ENCODE peak calls at places on chromosomes 13 and 19, in five cellular contexts. J is D341Med; F is activated naive CD4-positive, alpha-beta T cell treated with anti-CD3 and anti-CD28 coated beads for 36 hours; O is adrenal gland; L is fibroblast of mammary gland. I is an unnamed sample.

GRCh38 chr13:50915562-50915961 is 6.0 kb downstream of the RNASEH2B start:
- DNase-seq in F (peak), O (no peak), J (no peak), L (no peak), I (no peak)

GRCh38 chr13:32022292-32022691 is 9.3 kb upstream of the FRY start:
- DNase-seq in O (no peak), F (no peak), L (peak), J (no peak), I (no peak)

GRCh38 chr13:26707122-26708006 is 53.2 kb downstream of the GPR12 start:
- DNase-seq in L (peak), O (peak), F (peak), J (peak), I (no peak)

GRCh38 chr13:39036212-39036611 is 1.7 kb downstream of the PROSER1 start:
- DNase-seq in L (no peak), F (peak), J (no peak), O (no peak), I (no peak)

GRCh38 chr13:21557995-21558394 is 46.0 kb downstream of the MICU2 start:
- DNase-seq in J (peak), L (peak), F (peak), O (no peak), I (no peak)

GRCh38 chr13:74203576-74203975 is 69.4 kb upstream of the KLF12 start:
- DNase-seq in L (peak), J (no peak), F (no peak), O (no peak), I (no peak)

GRCh38 chr13:31038834-31039552 is 106.5 kb downstream of the TEX26 start:
- DNase-seq in J (no peak), O (no peak), L (peak), F (peak), I (no peak)

GRCh38 chr13:112575680-112576079 is 12.3 kb downstream of the TUBGCP3 start:
- DNase-seq in L (peak), O (no peak), F (no peak), J (no peak), I (no peak)

GRCh38 chr13:42377640-42378382 is 105.9 kb downstream of the AKAP11 start:
- DNase-seq in O (no peak), J (no peak), F (peak), L (no peak), I (no peak)

GRCh38 chr19:8208119-8208709 is 956 bp upstream of the CERS4 start:
- DNase-seq in L (no peak), O (no peak), F (no peak), J (peak), I (no peak)

GRCh38 chr19:58361900-58362271 is 665 bp downstream of the ZNF497 start:
- DNase-seq in J (peak), F (peak), O (peak), L (peak), I (peak)

GRCh38 chr19:12166596-12166995 is 3.7 kb downstream of the ZNF136 start:
- DNase-seq in F (no peak), L (peak), O (no peak), J (no peak), I (no peak)

GRCh38 chr19:7978196-7978825 is 27.1 kb downstream of the ELAVL1 start:
- DNase-seq in O (no peak), L (no peak), F (no peak), J (no peak), I (no peak)

GRCh38 chr19:41914191-41914834 is 13.9 kb downstream of the ERFL start:
- DNase-seq in J (no peak), F (no peak), L (no peak), O (no peak), I (no peak)

GRCh38 chr19:15369594-15369891 is 10.0 kb downstream of the AKAP8 start:
- DNase-seq in J (no peak), F (no peak), O (no peak), L (no peak), I (no peak)

GRCh38 chr13:30665638-30666037 is 47.9 kb downstream of the USPL1 start:
- DNase-seq in L (no peak), F (no peak), J (no peak), O (no peak), I (no peak)

GRCh38 chr13:78867655-78868054 is 208.7 kb upstream of the OBI1 start:
- DNase-seq in O (no peak), L (no peak), J (no peak), F (no peak), I (no peak)

GRCh38 chr13:75694742-75695141 is 58.6 kb downstream of the LMO7 start:
- DNase-seq in L (no peak), J (no peak), O (no peak), F (no peak), I (peak)

GRCh38 chr13:97120976-97121375 is 101.2 kb upstream of the MBNL2 start:
- DNase-seq in J (no peak), F (no peak), O (no peak), L (no peak), I (no peak)

GRCh38 chr19:35396240-35396885 is 25.5 kb downstream of the GPR42 start:
- DNase-seq in F (no peak), O (no peak), L (no peak), J (no peak), I (no peak)

GRCh38 chr13:47598340-47598911 is 402.6 kb downstream of the SUCLA2 start:
- DNase-seq in J (no peak), O (no peak), F (no peak), L (peak), I (no peak)

GRCh38 chr19:516884-517424 is 9.7 kb downstream of the TPGS1 start:
- DNase-seq in O (no peak), L (no peak), F (no peak), J (no peak), I (no peak)

GRCh38 chr19:1626417-1627010 is 21.3 kb upstream of the UQCR11 start:
- DNase-seq in J (no peak), F (no peak), L (peak), O (no peak), I (no peak)

GRCh38 chr13:100209857-100210580 is 121.1 kb downstream of the PCCA start:
- DNase-seq in F (no peak), L (peak), J (no peak), O (no peak), I (no peak)

GRCh38 chr13:41668130-41668757 is 210.9 kb downstream of the RGCC start:
- DNase-seq in F (peak), O (peak), L (peak), J (peak), I (no peak)

GRCh38 chr19:42066075-42066754 is 3.8 kb downstream of the GRIK5 start:
- DNase-seq in J (peak), L (peak), F (no peak), O (no peak), I (no peak)

GRCh38 chr13:93004919-93005318 is 221.7 kb upstream of the GPC6 start:
- DNase-seq in F (no peak), L (peak), J (no peak), O (no peak), I (no peak)

GRCh38 chr13:72970956-72971355 is 87.8 kb upstream of the KLF5 start:
- DNase-seq in O (no peak), F (no peak), L (peak), J (no peak), I (no peak)

GRCh38 chr19:45492627-45493470 is 4.0 kb downstream of the RTN2 start:
- DNase-seq in L (peak), F (no peak), O (no peak), J (no peak), I (peak)

GRCh38 chr13:84574851-84575250 is 692.6 kb upstream of the SLITRK1 start:
- DNase-seq in L (peak), O (no peak), F (no peak), J (peak), I (no peak)

GRCh38 chr13:46663216-46663615 is 110.2 kb downstream of the LRCH1 start:
- DNase-seq in J (no peak), O (no peak), F (no peak), L (no peak), I (no peak)

GRCh38 chr19:1754651-1755466 is 1.6 kb downstream of the ONECUT3 start:
- DNase-seq in O (no peak), F (no peak), L (peak), J (no peak), I (no peak)

GRCh38 chr19:16892868-16893685 is 4.3 kb downstream of the F2RL3 start:
- DNase-seq in J (no peak), L (no peak), F (no peak), O (no peak), I (no peak)

I was measured in upper lobe of right lung.